ENCODE peak calls at places on chromosomes 7 and 10, in four cellular contexts. A is activated B cell treated with CpG ODN at 0.5 μM for 24 hours, B is lower leg skin, W is transverse colon. O is an unnamed sample.

GRCh38 chr7:134302120-134302519 is 14.6 kb downstream of the SLC35B4 start:
- DNase-seq in A (no peak), B (no peak), W (no peak), O (no peak)

GRCh38 chr10:99983280-99983988 is 26.3 kb downstream of the DNMBP start:
- DNase-seq in B (peak; percentile 57), W (no peak), A (no peak), O (no peak)

GRCh38 chr7:110534241-110534931 is 556.5 kb upstream of the LRRN3 start:
- DNase-seq in A (no peak), W (no peak), B (peak; percentile 73), O (no peak)

GRCh38 chr10:6542999-6543430 is 37.1 kb downstream of the PRKCQ start:
- DNase-seq in A (no peak), W (no peak), B (no peak), O (no peak)

GRCh38 chr10:115827650-115828049 is 445.4 kb downstream of the GFRA1 start:
- DNase-seq in A (no peak), B (no peak), W (no peak), O (no peak)

GRCh38 chr10:114571316-114571999 is 86.6 kb downstream of the ABLIM1 start:
- DNase-seq in B (no peak), A (no peak), W (peak; percentile 69), O (no peak)

GRCh38 chr10:124741281-124741921 is 2.8 kb downstream of the FAM53B start:
- DNase-seq in B (peak; percentile 83), A (peak; percentile 67), W (peak; percentile 91), O (peak; percentile 84)

GRCh38 chr10:118871244-118871865 is 116.6 kb upstream of the CACUL1 start:
- DNase-seq in B (no peak), A (no peak), W (no peak), O (no peak)

GRCh38 chr7:8109196-8110022 is 140.8 kb downstream of the GLCCI1 start:
- DNase-seq in B (no peak), A (no peak), W (no peak), O (no peak)

GRCh38 chr10:11757452-11757819 is 15.3 kb downstream of the ECHDC3 start:
- DNase-seq in B (peak; percentile 89), W (no peak), A (no peak), O (no peak)

GRCh38 chr7:40959955-40960354 is 742.9 kb downstream of the INHBA start:
- DNase-seq in W (no peak), B (no peak), A (no peak), O (no peak)

GRCh38 chr7:89618269-89618668 is 536.0 kb upstream of the STEAP1 start:
- DNase-seq in B (no peak), W (no peak), A (no peak), O (no peak)

GRCh38 chr10:33195608-33196376 is 138.7 kb downstream of the NRP1 start:
- DNase-seq in B (no peak), W (no peak), A (no peak), O (no peak)

GRCh38 chr10:113111900-113112853 is 162.1 kb downstream of the TCF7L2 start:
- DNase-seq in B (peak; percentile 84), W (peak; percentile 25), A (no peak), O (no peak)

GRCh38 chr10:80154978-80155695 is 22.6 kb downstream of the PLAC9 start:
- DNase-seq in A (no peak), W (no peak), B (no peak), O (no peak)

GRCh38 chr10:110812583-110812982 is 59.1 kb upstream of the PDCD4 start:
- DNase-seq in A (no peak), W (no peak), B (no peak), O (no peak)

GRCh38 chr7:99040104-99040958 is 103.6 kb downstream of the SMURF1 start:
- DNase-seq in W (peak; percentile 85), B (peak; percentile 88), A (no peak), O (no peak)

GRCh38 chr10:30270247-30270646 is 78.8 kb downstream of the MTPAP start:
- DNase-seq in B (no peak), A (no peak), W (no peak), O (no peak)
- TF ChIP-seq CTCF in B (no peak), A (no peak), W (no peak), O (no peak)

GRCh38 chr10:74824184-74825032 is 2.0 kb upstream of the KAT6B start:
- DNase-seq in A (no peak), W (peak; percentile 28), B (no peak), O (no peak)
- TF ChIP-seq CTCF in A (no peak), W (no peak), B (no peak), O (no peak)

GRCh38 chr10:35639651-35640311 is 2.3 kb downstream of the FZD8 start:
- DNase-seq in B (no peak), W (peak; percentile 14), A (no peak), O (no peak)
- TF ChIP-seq CTCF in B (no peak), W (peak; percentile 13), A (no peak), O (no peak)

GRCh38 chr10:9211228-9211627 is 1156.7 kb downstream of the GATA3 start:
- DNase-seq in W (no peak), B (no peak), A (no peak), O (no peak)
- TF ChIP-seq CTCF in W (no peak), B (no peak), A (no peak), O (no peak)

DNA sequence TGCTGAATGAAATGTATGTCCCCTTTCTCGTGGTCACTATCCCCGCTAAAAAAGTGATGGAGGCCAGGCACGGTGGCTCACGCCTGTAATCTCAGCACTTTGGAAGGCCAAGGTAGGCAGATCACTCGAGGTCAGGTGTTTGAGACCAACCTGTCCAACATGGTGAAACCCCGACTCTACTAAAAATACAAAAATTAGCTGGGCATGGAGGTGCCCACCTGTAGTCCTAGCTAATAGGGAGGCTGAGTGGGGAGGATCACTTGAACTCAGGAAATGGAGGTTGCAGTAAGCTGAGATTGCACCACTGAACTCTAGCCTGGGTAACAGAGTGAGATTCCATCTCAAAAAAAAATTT is 91.4 kb upstream of the MKLN1 start:
- DNase-seq in A (no peak), W (no peak), B (no peak), O (no peak)
- TF ChIP-seq CTCF in A (no peak), W (no peak), B (no peak), O (no peak)

GRCh38 chr10:3080608-3081007 is 13.3 kb downstream of the PFKP start:
- DNase-seq in W (no peak), B (no peak), A (no peak), O (no peak)
- TF ChIP-seq CTCF in W (no peak), B (no peak), A (no peak), O (no peak)

GRCh38 chr10:94150541-94151184 is 156.9 kb downstream of the PLCE1 start:
- DNase-seq in W (no peak), A (no peak), B (no peak), O (no peak)

GRCh38 chr10:94146746-94147145 is 153.0 kb downstream of the PLCE1 start:
- DNase-seq in A (no peak), W (no peak), B (no peak), O (no peak)

GRCh38 chr10:94146313-94146712 is 152.6 kb downstream of the PLCE1 start:
- DNase-seq in A (no peak), W (no peak), B (no peak), O (no peak)

GRCh38 chr10:94149702-94150101 is 156.0 kb downstream of the PLCE1 start:
- DNase-seq in W (no peak), B (no peak), A (no peak), O (no peak)
- TF ChIP-seq CTCF in W (no peak), B (no peak), A (no peak), O (no peak)

DNA sequence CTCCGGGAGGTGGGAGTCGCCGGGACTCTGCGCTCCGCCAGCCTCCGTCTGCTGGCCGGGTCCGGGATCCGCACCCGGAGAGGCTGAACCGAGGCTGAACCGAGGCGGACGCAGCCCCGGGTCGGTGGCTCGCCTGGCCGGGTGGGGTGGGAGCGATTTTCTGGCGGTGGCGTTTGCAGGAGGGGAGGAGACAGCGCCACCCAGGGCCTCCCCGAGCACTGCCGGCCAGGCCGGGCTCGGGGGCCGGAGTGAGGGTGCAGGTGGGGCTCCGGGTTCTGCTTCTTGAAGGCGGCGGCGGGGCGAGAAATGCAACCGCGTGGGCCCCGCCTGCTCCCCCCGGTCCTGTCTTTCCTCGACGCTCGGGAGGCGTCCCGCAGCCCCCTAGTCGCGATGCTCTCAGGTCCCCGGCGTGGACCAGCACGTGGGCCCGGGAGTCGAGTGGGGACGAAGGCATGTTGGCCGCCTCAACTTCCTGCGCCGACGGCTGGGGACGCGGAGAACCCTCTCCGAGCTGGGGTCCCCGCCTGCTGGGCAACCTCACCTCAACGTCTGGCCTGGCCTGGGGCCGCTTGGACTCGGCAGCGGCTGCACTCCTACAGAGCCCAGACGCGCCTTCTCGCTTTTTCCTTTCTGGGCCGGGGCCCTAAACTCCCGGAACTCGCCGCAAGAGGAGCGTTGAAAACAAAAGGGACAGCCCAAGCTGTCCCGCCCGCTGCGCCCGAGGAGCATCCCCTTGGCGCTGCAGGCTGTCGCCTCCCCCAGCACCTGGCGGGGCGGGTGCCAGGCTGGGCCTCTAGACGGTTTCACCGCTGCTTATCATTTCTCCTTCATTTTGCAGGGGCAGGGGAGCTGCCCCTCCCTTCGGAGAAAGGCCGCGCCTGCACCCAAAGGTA is 25.2 kb upstream of the VAX1 start:
- DNase-seq in W (no peak), A (no peak), B (no peak), O (no peak)
- TF ChIP-seq CTCF in W (no peak), A (no peak), B (no peak), O (no peak)

O was measured in omental fat pad.